ENCODE peak calls at places on chromosomes 5 and 9, in seven cellular contexts. T is breast epithelium, Q is spleen, G is thyroid gland, N is IMR-90, D is HCT116, E is A549. P is an unnamed sample. For H3K4me1, the result is how much of the 10 kb centered on the place peaks cover.

GRCh38 chr5:93017854-93018253 is 563.2 kb downstream of the NR2F1-AS1 start:
- DNase-seq in E (no peak), N (peak), Q (no peak), T (no peak), G (no peak), D (no peak), P (no peak)

GRCh38 chr9:76629205-76629990 is 134.8 kb upstream of the PCA3 start:
- DNase-seq in Q (no peak), N (no peak), T (no peak), D (no peak), G (no peak), E (no peak), P (no peak)

GRCh38 chr5:119120893-119121292 is 50.0 kb downstream of the DMXL1 start:
- DNase-seq in D (no peak), T (no peak), N (no peak), G (no peak), E (no peak), Q (no peak), P (no peak)

GRCh38 chr5:20359377-20359776 is 371.4 kb upstream of the CDH18 start:
- DNase-seq in G (no peak), E (no peak), N (no peak), Q (no peak), T (no peak), D (no peak), P (no peak)

GRCh38 chr9:89730715-89731114 is 125.9 kb downstream of the GADD45G start:
- DNase-seq in T (no peak), G (no peak), N (no peak), Q (no peak), D (no peak), E (no peak), P (no peak)

GRCh38 chr9:87597710-87598200 is 100.1 kb downstream of the DAPK1 start:
- DNase-seq in T (no peak), G (no peak), Q (no peak), D (no peak), N (no peak), E (no peak), P (no peak)

GRCh38 chr9:36258989-36259315 is 704 bp upstream of the GNE start:
- DNase-seq in T (no peak), G (peak), N (no peak), E (no peak), D (no peak), Q (no peak), P (peak)

GRCh38 chr5:58517192-58517591 is 26.0 kb downstream of the GAPT start:
- DNase-seq in N (no peak), D (no peak), E (no peak), Q (no peak), T (no peak), G (no peak), P (no peak)

GRCh38 chr9:134390947-134391318 is 64.7 kb downstream of the RXRA start:
- DNase-seq in E (no peak), Q (peak), N (no peak), D (no peak), T (no peak), G (no peak), P (no peak)

GRCh38 chr9:134388976-134389375 is 62.7 kb downstream of the RXRA start:
- DNase-seq in E (no peak), D (no peak), N (no peak), Q (no peak), T (no peak), G (no peak), P (no peak)

GRCh38 chr9:134391319-134392231 is 65.3 kb downstream of the RXRA start:
- DNase-seq in Q (peak), G (no peak), N (no peak), D (no peak), E (no peak), T (no peak), P (no peak)

GRCh38 chr9:134389659-134390058 is 63.4 kb downstream of the RXRA start:
- DNase-seq in N (no peak), E (no peak), Q (no peak), D (no peak), T (no peak), G (no peak), P (no peak)

DNA sequence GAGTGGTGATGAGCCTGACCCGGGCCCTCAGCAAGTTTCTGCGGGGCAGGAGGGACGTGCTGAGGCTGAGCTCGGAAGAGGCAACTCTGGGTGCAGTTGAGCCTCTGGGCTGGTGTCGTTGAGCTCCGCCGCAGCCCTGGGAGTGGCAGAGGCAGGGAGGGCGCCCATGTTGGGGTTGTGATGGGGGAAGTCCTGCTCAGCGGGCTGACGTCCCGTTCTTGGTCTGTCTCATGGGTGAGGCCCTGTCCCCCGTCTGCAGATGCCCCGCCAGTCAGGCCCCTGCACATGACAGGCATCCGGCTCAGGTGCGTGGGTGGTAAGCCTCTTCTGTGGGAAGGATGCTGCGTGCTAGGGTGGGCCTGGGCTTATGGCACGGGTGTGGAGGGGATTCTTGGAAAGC is 64.3 kb downstream of the RXRA start:
- DNase-seq in N (no peak), G (no peak), E (no peak), Q (peak), T (no peak), D (no peak), P (no peak)
- TF ChIP-seq POLR2A in N (no peak), G (no peak), E (no peak), Q (no peak), T (no peak), D (no peak), P (no peak)

GRCh38 chr5:87243161-87243877 is 24.4 kb upstream of the RASA1 start:
- DNase-seq in G (no peak), T (no peak), D (no peak), Q (no peak), E (no peak), N (peak), P (no peak)
- H3K4me1 ChIP-seq in G (under half), T (under half), D (under half), Q (under half), E (under half), N (under half), P (under half)

DNA sequence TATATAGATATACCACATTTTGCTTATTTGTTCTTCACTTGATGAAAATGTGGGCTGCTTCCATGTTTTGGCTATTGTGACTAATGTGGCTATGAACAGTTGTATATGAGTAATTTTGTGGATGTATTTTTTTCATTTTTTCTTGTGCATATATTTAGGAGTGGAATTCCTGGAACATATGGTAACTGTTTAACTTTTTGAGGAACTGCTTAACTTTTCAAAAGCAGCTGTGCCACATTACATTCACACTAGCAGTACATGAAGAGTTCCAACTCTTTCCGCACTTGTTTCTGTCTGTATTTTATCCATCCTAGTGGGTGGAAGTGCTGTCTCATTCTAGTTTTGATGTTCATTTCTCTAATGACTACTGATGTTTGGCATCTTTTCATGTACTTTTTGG is 67.8 kb downstream of the JAK2 start:
- DNase-seq in E (no peak), T (no peak), Q (no peak), D (no peak), N (peak), G (no peak), P (no peak)
- H3K4me3 ChIP-seq in E (no peak), T (no peak), Q (no peak), D (no peak), N (no peak), G (no peak), P (no peak)

GRCh38 chr5:34496258-34496657 is 159.9 kb upstream of the RAI14 start:
- DNase-seq in N (no peak), G (no peak), T (no peak), E (no peak), Q (no peak), D (no peak), P (peak)
- TF ChIP-seq POLR2A in N (no peak), G (no peak), T (no peak), E (no peak), Q (no peak), D (no peak), P (no peak)

DNA sequence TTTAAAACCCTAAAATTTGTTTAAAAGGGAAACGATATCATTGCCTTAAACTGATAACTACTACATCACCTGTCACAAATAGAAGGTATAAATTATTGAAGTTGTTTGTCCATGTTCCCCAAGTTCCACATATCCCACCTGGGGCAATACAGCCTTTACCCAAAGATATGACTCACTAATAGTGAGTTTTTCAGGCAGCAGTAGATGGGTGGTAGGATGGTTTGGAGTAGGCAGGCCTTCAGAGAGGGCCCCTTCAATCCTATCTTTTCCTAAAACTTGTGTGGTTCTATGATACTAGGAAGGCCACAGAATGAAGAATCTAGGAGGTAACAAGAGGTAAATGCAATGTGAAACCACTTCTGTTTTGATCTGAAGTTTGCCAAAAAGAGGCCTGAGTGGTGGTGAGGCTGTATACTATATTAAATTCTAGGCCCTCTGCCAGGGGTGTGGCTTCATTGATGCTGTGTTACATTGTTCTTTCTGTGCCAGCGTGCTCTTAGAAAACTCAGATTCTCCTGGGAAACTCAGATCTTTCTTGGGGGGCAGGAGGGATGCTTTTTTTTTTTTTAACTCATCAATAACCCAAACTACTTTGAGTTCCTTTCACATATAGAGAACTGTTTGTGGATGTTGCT is 7.2 kb downstream of the CYSTM1 start:
- DNase-seq in N (no peak), T (no peak), Q (no peak), E (no peak), D (no peak), G (peak), P (no peak)
- H3K4me1 ChIP-seq in N (under half), T (under half), Q (under half), E (under half), D (under half), G (under half), P (under half)

DNA sequence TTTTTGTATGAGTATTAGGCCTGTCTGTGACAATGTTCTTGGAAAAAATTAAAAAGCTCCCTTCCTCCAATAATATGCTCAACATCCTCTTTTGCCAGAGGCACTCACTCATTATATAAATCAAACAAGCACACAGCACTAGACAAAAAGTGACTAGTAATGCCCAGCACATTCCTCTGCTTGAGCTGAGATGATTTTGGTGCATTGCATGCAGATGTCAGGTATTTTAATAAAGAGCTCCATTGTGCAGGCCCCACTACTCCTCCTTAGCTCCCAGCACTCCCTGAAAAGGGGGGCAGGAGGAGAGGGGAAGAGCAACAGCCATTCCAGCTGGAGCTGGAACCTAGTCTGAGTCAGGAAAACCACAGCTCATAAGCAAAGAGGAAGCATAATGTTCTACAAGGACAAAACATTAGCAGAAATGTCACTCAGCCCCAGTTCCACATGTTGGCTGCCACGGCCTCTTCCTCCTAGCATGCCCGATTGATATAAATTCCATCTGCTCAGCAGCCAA is 348.5 kb downstream of the BNC2 start:
- DNase-seq in G (no peak), Q (no peak), N (peak), E (no peak), T (peak), D (no peak), P (peak)
- H3K4me3 ChIP-seq in G (no peak), Q (no peak), N (no peak), E (no peak), T (no peak), D (no peak), P (no peak)

GRCh38 chr5:14664270-14665109 is at the start of gene OTULIN:
- DNase-seq in E (peak), G (peak), T (peak), N (peak), D (peak), Q (peak), P (peak)
- TF ChIP-seq POLR2A in E (peak), G (peak), T (peak), N (peak), D (peak), Q (peak), P (peak)

GRCh38 chr9:121283072-121283398 is 15.1 kb downstream of the GSN start:
- DNase-seq in T (no peak), D (no peak), G (no peak), N (no peak), E (no peak), Q (no peak), P (no peak)
- H3K4me1 ChIP-seq in T (half or more), D (half or more), G (half or more), N (half or more), E (half or more), Q (half or more), P (half or more)

GRCh38 chr5:124736111-124736813 is 10.2 kb downstream of the ZNF608 start:
- DNase-seq in N (peak), E (no peak), T (no peak), D (no peak), Q (no peak), G (no peak), P (no peak)

GRCh38 chr5:124732891-124733670 is 13.4 kb downstream of the ZNF608 start:
- DNase-seq in E (no peak), D (no peak), G (no peak), Q (no peak), N (no peak), T (no peak), P (no peak)

GRCh38 chr5:124736814-124737186 is 9.6 kb downstream of the ZNF608 start:
- DNase-seq in T (no peak), D (no peak), E (no peak), Q (no peak), N (no peak), G (no peak), P (no peak)

GRCh38 chr5:124734574-124735168 is 11.8 kb downstream of the ZNF608 start:
- DNase-seq in E (no peak), Q (no peak), N (no peak), T (no peak), D (no peak), G (no peak), P (no peak)

DNA sequence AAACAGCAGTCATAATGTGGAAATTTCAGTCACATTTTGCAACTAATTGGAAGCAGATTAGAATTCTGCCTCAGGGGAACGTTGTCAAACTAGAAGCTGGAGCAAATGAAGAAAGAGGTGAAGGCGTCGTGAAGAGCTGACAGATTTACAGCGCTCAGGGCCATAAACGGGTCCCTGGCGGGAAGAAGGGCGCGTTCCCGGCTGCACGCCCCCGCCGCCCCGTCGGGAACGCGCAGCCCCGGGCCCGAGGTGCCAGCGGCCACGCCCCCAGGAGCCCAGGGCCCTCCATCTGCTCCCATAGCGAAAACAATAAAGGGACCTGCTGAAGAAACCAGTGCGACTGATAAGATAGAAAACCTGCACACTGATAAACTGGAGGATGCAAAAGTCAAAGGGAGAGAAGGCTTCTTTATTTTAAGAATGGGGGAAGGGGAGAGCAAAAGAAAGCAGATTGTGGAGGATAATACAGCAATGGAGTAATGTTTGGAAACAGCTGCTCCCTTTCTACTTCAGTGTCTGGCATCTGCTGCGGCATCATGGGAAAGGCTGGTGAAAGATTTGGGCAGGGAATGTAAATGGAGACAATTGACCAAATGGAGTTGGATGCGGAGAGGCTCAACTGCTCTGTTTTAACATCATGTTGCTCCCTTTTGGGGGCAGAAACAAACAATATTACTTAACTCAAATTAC is 11.1 kb downstream of the ZNF608 start:
- DNase-seq in N (no peak), D (no peak), G (no peak), T (no peak), E (no peak), Q (no peak), P (peak)
- H3K4me3 ChIP-seq in N (peak), D (no peak), G (no peak), T (peak), E (no peak), Q (no peak), P (peak)

GRCh38 chr9:135726138-135726853 is 24.3 kb downstream of the KCNT1 start:
- DNase-seq in G (no peak), E (no peak), D (no peak), T (no peak), N (no peak), Q (no peak), P (no peak)

GRCh38 chr9:135722365-135722764 is 20.4 kb downstream of the KCNT1 start:
- DNase-seq in N (no peak), E (no peak), G (no peak), Q (no peak), D (no peak), T (no peak), P (no peak)

GRCh38 chr9:135728436-135729110 is 26.6 kb downstream of the KCNT1 start:
- DNase-seq in T (no peak), E (no peak), D (no peak), Q (no peak), G (no peak), N (no peak), P (no peak)

GRCh38 chr9:135727257-135727875 is 25.4 kb downstream of the KCNT1 start:
- DNase-seq in N (no peak), Q (no peak), G (no peak), D (no peak), E (no peak), T (no peak), P (no peak)

GRCh38 chr9:135724186-135724797 is 22.3 kb downstream of the KCNT1 start:
- DNase-seq in N (no peak), Q (no peak), D (no peak), T (no peak), E (no peak), G (no peak), P (no peak)
- TF ChIP-seq POLR2A in N (no peak), Q (no peak), D (no peak), T (no peak), E (no peak), G (no peak), P (no peak)